ENCODE peak calls at places on chromosomes 7 and 10, in four cellular contexts. One of them, this sample, is unnamed.
A peak's percentile ranks its signal among the peaks of the same experiment; 100 is the strongest.

GRCh38 chr7:82865856-82866255 is 296.8 kb downstream of the PCLO start:
- DNase-seq in GM23338: no peak
- DNase-seq in spleen: no peak
- DNase-seq in upper lobe of left lung: no peak
- DNase-seq in this sample: no peak

GRCh38 chr7:40700653-40701475 is 566.1 kb downstream of the SUGCT start:
- DNase-seq in upper lobe of left lung: no peak
- DNase-seq in GM23338: peak; percentile 51
- DNase-seq in spleen: no peak
- DNase-seq in this sample: no peak

GRCh38 chr10:55519264-55519663 is 718.2 kb upstream of the PCDH15 start:
- DNase-seq in upper lobe of left lung: no peak
- DNase-seq in GM23338: peak; percentile 50
- DNase-seq in spleen: no peak
- DNase-seq in this sample: no peak

GRCh38 chr10:94115725-94116124 is 122.0 kb downstream of the PLCE1 start:
- DNase-seq in upper lobe of left lung: no peak
- DNase-seq in spleen: no peak
- DNase-seq in GM23338: no peak
- DNase-seq in this sample: no peak

GRCh38 chr7:101581891-101582290 is 47.2 kb downstream of the MYL10 start:
- DNase-seq in upper lobe of left lung: no peak
- DNase-seq in spleen: no peak
- DNase-seq in GM23338: no peak
- DNase-seq in this sample: no peak

GRCh38 chr7:41732279-41733062 is 29.6 kb upstream of the INHBA start:
- DNase-seq in GM23338: peak; percentile 49
- DNase-seq in upper lobe of left lung: peak; percentile 48
- DNase-seq in spleen: peak; percentile 75
- DNase-seq in this sample: peak; percentile 33

GRCh38 chr10:29858352-29859267 is 200.8 kb downstream of the JCAD start:
- DNase-seq in GM23338: peak; percentile 72
- DNase-seq in spleen: no peak
- DNase-seq in upper lobe of left lung: peak; percentile 70
- DNase-seq in this sample: peak; percentile 92

GRCh38 chr10:167383-167782 is 32.1 kb downstream of the ZMYND11 start:
- DNase-seq in spleen: no peak
- DNase-seq in GM23338: no peak
- DNase-seq in upper lobe of left lung: no peak
- DNase-seq in this sample: no peak

GRCh38 chr10:100867564-100867963 is 45.2 kb upstream of the SLF2 start:
- DNase-seq in upper lobe of left lung: no peak
- DNase-seq in spleen: no peak
- DNase-seq in GM23338: no peak
- DNase-seq in this sample: no peak

GRCh38 chr10:45302573-45302972 is 12.8 kb downstream of the OR13A1 start:
- DNase-seq in upper lobe of left lung: no peak
- DNase-seq in GM23338: no peak
- DNase-seq in spleen: no peak
- DNase-seq in this sample: no peak

GRCh38 chr10:44961931-44962750 is 2.5 kb downstream of the RASSF4 start:
- DNase-seq in spleen: peak; percentile 68
- DNase-seq in upper lobe of left lung: peak; percentile 19
- DNase-seq in GM23338: no peak
- DNase-seq in this sample: no peak

GRCh38 chr10:7667262-7668141 is 736 bp upstream of the ITIH5 start:
- DNase-seq in upper lobe of left lung: no peak
- DNase-seq in GM23338: peak; percentile 77
- DNase-seq in spleen: no peak
- DNase-seq in this sample: no peak

GRCh38 chr10:7664707-7665106 is 2.1 kb downstream of the ITIH5 start:
- DNase-seq in upper lobe of left lung: no peak
- DNase-seq in GM23338: no peak
- DNase-seq in spleen: no peak
- DNase-seq in this sample: no peak

GRCh38 chr10:7659560-7659959 is 7.2 kb downstream of the ITIH5 start:
- DNase-seq in upper lobe of left lung: no peak
- DNase-seq in GM23338: no peak
- DNase-seq in spleen: no peak
- DNase-seq in this sample: no peak

GRCh38 chr10:7666253-7667023 is at the start of gene ITIH5:
- DNase-seq in spleen: no peak
- DNase-seq in GM23338: peak; percentile 59
- DNase-seq in upper lobe of left lung: no peak
- DNase-seq in this sample: no peak

DNA sequence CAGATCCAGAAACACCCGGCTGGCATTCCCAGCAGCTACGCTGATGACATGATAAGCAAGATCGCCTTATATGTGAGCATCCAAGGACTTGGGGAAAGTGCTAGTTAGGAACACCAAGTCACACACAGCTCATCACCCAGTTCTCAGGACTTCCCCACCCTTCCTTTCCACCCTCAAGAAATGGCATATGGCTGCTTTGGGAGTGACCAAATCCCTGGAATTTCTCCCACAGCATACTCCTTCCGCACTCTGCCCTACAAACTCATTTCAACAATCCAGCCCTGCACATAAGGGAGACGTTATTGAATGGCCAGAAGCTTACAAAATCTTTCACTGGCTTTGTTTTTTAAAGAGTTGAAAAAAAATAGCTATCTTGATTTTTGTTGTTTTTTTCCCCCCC is 4.2 kb downstream of the ITIH5 start:
- DNase-seq in upper lobe of left lung: no peak
- DNase-seq in spleen: no peak
- DNase-seq in GM23338: no peak
- DNase-seq in this sample: no peak
- H3K36me3 ChIP-seq in upper lobe of left lung: no peaks in the 10 kb centered on the region
- H3K36me3 ChIP-seq in spleen: no peaks in the 10 kb centered on the region
- H3K36me3 ChIP-seq in GM23338: no peaks in the 10 kb centered on the region
- H3K36me3 ChIP-seq in this sample: no peaks in the 10 kb centered on the region

GRCh38 chr7:28410628-28411578 is 1.4 kb upstream of the CREB5 start:
- DNase-seq in GM23338: peak; percentile 55
- DNase-seq in upper lobe of left lung: no peak
- DNase-seq in spleen: no peak
- DNase-seq in this sample: peak; percentile 76
- TF ChIP-seq POLR2AphosphoS5 in GM23338: no peak
- TF ChIP-seq POLR2AphosphoS5 in upper lobe of left lung: no peak
- TF ChIP-seq POLR2AphosphoS5 in spleen: no peak
- TF ChIP-seq POLR2AphosphoS5 in this sample: no peak

DNA sequence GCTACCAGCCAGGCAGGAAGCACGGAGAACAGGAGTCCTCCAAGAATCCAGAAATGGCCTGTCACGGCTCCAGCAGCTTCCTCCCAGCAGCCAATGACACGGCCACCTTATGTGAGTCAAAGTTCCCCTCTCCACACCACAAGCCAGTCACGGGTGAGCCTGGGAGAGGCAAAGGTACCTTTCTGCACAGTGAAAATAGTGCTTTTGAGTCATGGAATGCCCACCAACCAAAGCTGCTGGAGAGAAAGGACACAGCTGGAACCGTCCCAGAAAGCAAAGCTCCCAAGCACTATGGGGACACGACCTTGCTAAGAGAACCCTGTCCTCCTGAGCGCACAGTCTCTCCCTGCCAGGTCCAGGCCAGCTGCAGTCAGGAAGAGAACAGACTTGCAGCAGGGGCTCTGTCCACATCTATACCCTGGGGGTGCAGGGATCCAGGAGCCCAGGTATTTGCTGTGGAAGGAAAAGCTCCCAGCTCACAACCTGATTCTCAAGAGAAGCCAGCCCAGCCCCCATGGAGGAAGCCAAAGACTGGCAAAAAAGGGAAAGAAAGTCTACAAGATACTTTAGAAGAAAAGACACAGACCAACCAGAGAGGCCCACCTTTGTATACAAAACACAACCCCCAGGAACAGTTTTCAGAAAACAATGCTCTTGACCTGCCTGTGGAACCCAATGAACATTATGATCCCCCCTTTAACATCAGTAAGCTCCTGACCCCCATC is 24.4 kb downstream of the C10orf71 start:
- DNase-seq in upper lobe of left lung: no peak
- DNase-seq in GM23338: no peak
- DNase-seq in spleen: no peak
- DNase-seq in this sample: no peak
- H3K36me3 ChIP-seq in upper lobe of left lung: no peaks in the 10 kb centered on the region
- H3K36me3 ChIP-seq in GM23338: no peaks in the 10 kb centered on the region
- H3K36me3 ChIP-seq in spleen: no peaks in the 10 kb centered on the region
- H3K36me3 ChIP-seq in this sample: no peaks in the 10 kb centered on the region

DNA sequence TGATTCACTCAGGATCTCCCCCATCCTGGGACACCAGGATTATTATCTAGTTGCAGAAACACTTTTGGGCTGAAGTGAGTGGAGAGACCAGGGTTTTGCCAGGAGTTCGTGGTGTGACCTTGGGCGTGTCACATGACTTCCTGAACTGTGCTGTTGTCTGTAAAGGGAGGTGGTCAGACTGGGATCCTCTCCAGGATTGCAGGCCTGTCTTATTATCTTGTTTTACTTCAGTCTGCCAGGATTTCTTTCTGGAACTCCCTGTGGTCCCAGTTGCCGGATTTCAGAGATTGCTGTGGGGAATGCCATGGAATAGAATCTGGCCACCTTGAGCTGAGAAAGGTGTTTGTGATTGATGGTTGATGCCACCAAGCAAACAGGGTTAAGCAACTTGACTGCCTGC is 35.8 kb downstream of the CRCP start:
- DNase-seq in GM23338: no peak
- DNase-seq in upper lobe of left lung: peak; percentile 40
- DNase-seq in spleen: no peak
- DNase-seq in this sample: peak; percentile 30
- TF ChIP-seq POLR2AphosphoS5 in GM23338: no peak
- TF ChIP-seq POLR2AphosphoS5 in upper lobe of left lung: no peak
- TF ChIP-seq POLR2AphosphoS5 in spleen: peak; percentile 57
- TF ChIP-seq POLR2AphosphoS5 in this sample: no peak

GRCh38 chr10:79059859-79060379 is 8.8 kb upstream of the ZMIZ1 start:
- DNase-seq in upper lobe of left lung: peak; percentile 23
- DNase-seq in spleen: peak; percentile 33
- DNase-seq in GM23338: no peak
- DNase-seq in this sample: no peak

GRCh38 chr10:79063071-79063491 is 5.7 kb upstream of the ZMIZ1 start:
- DNase-seq in upper lobe of left lung: peak; percentile 19
- DNase-seq in spleen: peak; percentile 73
- DNase-seq in GM23338: no peak
- DNase-seq in this sample: no peak

GRCh38 chr10:79061441-79062315 is 7.1 kb upstream of the ZMIZ1 start:
- DNase-seq in upper lobe of left lung: peak; percentile 18
- DNase-seq in spleen: peak; percentile 69
- DNase-seq in GM23338: no peak
- DNase-seq in this sample: no peak

GRCh38 chr10:79058899-79059771 is 9.6 kb upstream of the ZMIZ1 start:
- DNase-seq in spleen: peak; percentile 33
- DNase-seq in upper lobe of left lung: peak; percentile 36
- DNase-seq in GM23338: no peak
- DNase-seq in this sample: no peak

GRCh38 chr10:79060641-79061255 is 8.0 kb upstream of the ZMIZ1 start:
- DNase-seq in upper lobe of left lung: peak; percentile 22
- DNase-seq in spleen: peak; percentile 66
- DNase-seq in GM23338: no peak
- DNase-seq in this sample: no peak
- H3K36me3 ChIP-seq in upper lobe of left lung: no peaks in the 10 kb centered on the region
- H3K36me3 ChIP-seq in spleen: no peaks in the 10 kb centered on the region
- H3K36me3 ChIP-seq in GM23338: no peaks in the 10 kb centered on the region
- H3K36me3 ChIP-seq in this sample: no peaks in the 10 kb centered on the region

GRCh38 chr10:32937824-32938482 is 20.1 kb downstream of the ITGB1 start:
- DNase-seq in GM23338: peak; percentile 54
- DNase-seq in upper lobe of left lung: peak; percentile 44
- DNase-seq in spleen: peak; percentile 47
- DNase-seq in this sample: peak; percentile 60
- TF ChIP-seq POLR2AphosphoS5 in GM23338: no peak
- TF ChIP-seq POLR2AphosphoS5 in upper lobe of left lung: no peak
- TF ChIP-seq POLR2AphosphoS5 in spleen: peak; percentile 51
- TF ChIP-seq POLR2AphosphoS5 in this sample: no peak

GRCh38 chr7:99456288-99456687 is 9.7 kb downstream of the ATP5MF start:
- DNase-seq in GM23338: no peak
- DNase-seq in spleen: no peak
- DNase-seq in upper lobe of left lung: no peak
- DNase-seq in this sample: no peak
- H3K36me3 ChIP-seq in GM23338: peaks cover 16% of the 10 kb centered on the region
- H3K36me3 ChIP-seq in spleen: peaks cover 99% of the 10 kb centered on the region
- H3K36me3 ChIP-seq in upper lobe of left lung: peaks cover 84% of the 10 kb centered on the region
- H3K36me3 ChIP-seq in this sample: peaks cover 51% of the 10 kb centered on the region

GRCh38 chr7:21044384-21044783 is 257.7 kb upstream of the SP8 start:
- DNase-seq in upper lobe of left lung: no peak
- DNase-seq in spleen: no peak
- DNase-seq in GM23338: no peak
- DNase-seq in this sample: no peak

GRCh38 chr7:21041252-21041651 is 254.6 kb upstream of the SP8 start:
- DNase-seq in spleen: no peak
- DNase-seq in GM23338: no peak
- DNase-seq in upper lobe of left lung: no peak
- DNase-seq in this sample: no peak

GRCh38 chr7:21041666-21042065 is 255.0 kb upstream of the SP8 start:
- DNase-seq in GM23338: peak; percentile 68
- DNase-seq in spleen: no peak
- DNase-seq in upper lobe of left lung: no peak
- DNase-seq in this sample: no peak

GRCh38 chr7:21044913-21045312 is 258.2 kb upstream of the SP8 start:
- DNase-seq in GM23338: no peak
- DNase-seq in spleen: no peak
- DNase-seq in upper lobe of left lung: no peak
- DNase-seq in this sample: no peak
- TF ChIP-seq POLR2AphosphoS5 in GM23338: no peak
- TF ChIP-seq POLR2AphosphoS5 in spleen: no peak
- TF ChIP-seq POLR2AphosphoS5 in upper lobe of left lung: no peak
- TF ChIP-seq POLR2AphosphoS5 in this sample: no peak

GRCh38 chr7:2362385-2363088 is 7.9 kb downstream of the EIF3B start:
- DNase-seq in spleen: no peak
- DNase-seq in GM23338: no peak
- DNase-seq in upper lobe of left lung: no peak
- DNase-seq in this sample: no peak
- H3K36me3 ChIP-seq in spleen: peaks cover 99% of the 10 kb centered on the region
- H3K36me3 ChIP-seq in GM23338: peaks cover 97% of the 10 kb centered on the region
- H3K36me3 ChIP-seq in upper lobe of left lung: peaks cover 69% of the 10 kb centered on the region
- H3K36me3 ChIP-seq in this sample: peaks cover 32% of the 10 kb centered on the region